ENCODE peak calls at places on chromosome X, in seven cellular contexts. X, A, F, R, E, C and M are unnamed samples.

GRCh38 chrX:86436116-86436515 is 287.9 kb downstream of the DACH2 start:
- DNase-seq in X (no peak), A (no peak), F (no peak), R (no peak), E (no peak), C (no peak), M (no peak)

GRCh38 chrX:76555816-76556215 is 128.3 kb downstream of the MAGEE1 start:
- DNase-seq in X (no peak), A (peak), F (peak), R (peak), E (no peak), C (peak), M (peak)

GRCh38 chrX:125203737-125204578 is 115.7 kb upstream of the TEX13C start:
- DNase-seq in X (no peak), A (peak), F (peak), R (no peak), E (no peak), C (no peak), M (no peak)

GRCh38 chrX:135295238-135295943 is 13.9 kb upstream of the ETDC start:
- DNase-seq in X (peak), A (peak), F (no peak), R (no peak), E (peak), C (no peak), M (no peak)

GRCh38 chrX:87517571-87518141 is at the start of gene KLHL4:
- DNase-seq in X (peak), A (no peak), F (no peak), R (no peak), E (no peak), C (no peak), M (peak)

GRCh38 chrX:110153900-110154299 is 151.0 kb downstream of the TMEM164 start:
- DNase-seq in X (no peak), A (no peak), F (no peak), R (no peak), E (no peak), C (no peak), M (no peak)

GRCh38 chrX:104166735-104167436 is 633 bp downstream of the FAM199X start:
- DNase-seq in X (no peak), A (peak), F (peak), R (no peak), E (no peak), C (no peak), M (no peak)

GRCh38 chrX:108270739-108271396 is 167.4 kb downstream of the COL4A6 start:
- DNase-seq in X (no peak), A (no peak), F (no peak), R (no peak), E (no peak), C (no peak), M (no peak)

GRCh38 chrX:46551494-46552128 is 6.4 kb upstream of the ZNF674 start:
- DNase-seq in X (no peak), A (no peak), F (no peak), R (no peak), E (no peak), C (no peak), M (no peak)

GRCh38 chrX:118325453-118325852 is 20.5 kb upstream of the WDR44 start:
- DNase-seq in X (no peak), A (no peak), F (peak), R (no peak), E (no peak), C (no peak), M (no peak)

GRCh38 chrX:42289492-42290385 is 366.4 kb upstream of the CASK start:
- DNase-seq in X (no peak), A (no peak), F (no peak), R (no peak), E (no peak), C (no peak), M (no peak)

GRCh38 chrX:80174925-80175574 is 160.5 kb downstream of the TBX22 start:
- DNase-seq in X (no peak), A (no peak), F (no peak), R (no peak), E (no peak), C (no peak), M (no peak)

GRCh38 chrX:13250831-13251612 is 68.8 kb downstream of the ATXN3L start:
- DNase-seq in X (no peak), A (no peak), F (peak), R (no peak), E (no peak), C (no peak), M (no peak)

GRCh38 chrX:40573763-40574162 is 7.0 kb upstream of the ATP6AP2 start:
- DNase-seq in X (peak), A (no peak), F (no peak), R (peak), E (no peak), C (no peak), M (peak)

GRCh38 chrX:20523626-20524312 is 257.1 kb upstream of the RPS6KA3 start:
- DNase-seq in X (no peak), A (no peak), F (no peak), R (no peak), E (no peak), C (no peak), M (no peak)

GRCh38 chrX:53312946-53313745 is 31.8 kb upstream of the IQSEC2 start:
- DNase-seq in X (no peak), A (peak), F (peak), R (peak), E (peak), C (peak), M (peak)

GRCh38 chrX:38806875-38807601 is 5.8 kb downstream of the MID1IP1 start:
- DNase-seq in X (no peak), A (no peak), F (no peak), R (peak), E (no peak), C (no peak), M (no peak)

DNA sequence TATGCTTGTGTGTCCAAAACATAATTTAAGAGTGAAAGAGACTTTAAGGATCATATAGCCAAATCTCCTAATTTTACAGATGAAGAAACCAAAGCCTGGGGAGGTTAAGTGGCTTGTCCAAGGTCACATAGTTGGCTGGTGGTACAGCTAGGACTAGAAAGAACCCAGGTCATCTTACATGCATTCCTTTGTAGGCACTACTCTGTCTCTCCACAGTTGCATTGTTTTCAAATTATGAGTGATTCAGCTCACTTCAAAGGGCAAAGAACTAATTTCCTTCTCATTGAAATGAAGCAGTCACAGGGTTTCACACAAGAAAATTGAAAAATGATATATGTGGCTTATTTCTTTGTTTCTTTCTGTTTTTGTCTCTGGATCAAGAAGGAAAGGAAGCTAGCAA is 107.3 kb upstream of the AMOT start:
- DNase-seq in X (no peak), A (no peak), F (no peak), R (no peak), E (no peak), C (no peak), M (no peak)
- TF ChIP-seq JUND in X (no peak), A (no peak), F (no peak), R (no peak), E (no peak), C (no peak), M (no peak)

GRCh38 chrX:97936296-97936695 is 1052.6 kb downstream of the RPA4 start:
- DNase-seq in X (no peak), A (no peak), F (no peak), R (no peak), E (no peak), C (no peak), M (no peak)
- TF ChIP-seq JUND in X (no peak), A (no peak), F (no peak), R (no peak), E (no peak), C (no peak), M (no peak)

DNA sequence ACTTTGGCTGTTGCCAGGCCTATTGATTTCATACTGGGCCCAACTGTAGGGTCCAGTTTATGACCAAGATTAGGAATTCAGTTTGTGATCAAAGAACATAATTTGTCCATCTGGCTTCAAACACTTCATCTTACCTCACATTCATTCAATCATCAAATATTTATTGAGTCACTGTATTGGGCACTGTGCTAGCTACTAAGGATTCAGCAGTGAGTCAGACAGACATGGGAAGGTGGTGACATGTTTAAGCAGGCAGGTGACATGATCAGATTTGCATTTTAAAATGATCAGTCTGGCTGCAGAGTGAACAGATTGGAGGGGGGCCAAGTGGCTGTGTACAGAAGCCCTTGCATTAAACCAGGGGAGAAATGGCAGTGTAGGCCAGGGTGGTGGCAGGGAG is 25.1 kb upstream of the APLN start:
- DNase-seq in X (no peak), A (no peak), F (no peak), R (no peak), E (no peak), C (no peak), M (no peak)
- TF ChIP-seq JUND in X (no peak), A (no peak), F (no peak), R (no peak), E (no peak), C (no peak), M (no peak)

GRCh38 chrX:1105671-1106419 is 106.6 kb downstream of the CRLF2 start:
- DNase-seq in X (no peak), A (no peak), F (no peak), R (no peak), E (no peak), C (no peak), M (no peak)
- TF ChIP-seq JUND in X (no peak), A (no peak), F (no peak), R (no peak), E (no peak), C (no peak), M (no peak)

GRCh38 chrX:9703406-9703805 is 62.2 kb downstream of the GPR143 start:
- DNase-seq in X (no peak), A (no peak), F (no peak), R (no peak), E (no peak), C (no peak), M (no peak)
- TF ChIP-seq JUND in X (no peak), A (no peak), F (no peak), R (no peak), E (no peak), C (no peak), M (no peak)

DNA sequence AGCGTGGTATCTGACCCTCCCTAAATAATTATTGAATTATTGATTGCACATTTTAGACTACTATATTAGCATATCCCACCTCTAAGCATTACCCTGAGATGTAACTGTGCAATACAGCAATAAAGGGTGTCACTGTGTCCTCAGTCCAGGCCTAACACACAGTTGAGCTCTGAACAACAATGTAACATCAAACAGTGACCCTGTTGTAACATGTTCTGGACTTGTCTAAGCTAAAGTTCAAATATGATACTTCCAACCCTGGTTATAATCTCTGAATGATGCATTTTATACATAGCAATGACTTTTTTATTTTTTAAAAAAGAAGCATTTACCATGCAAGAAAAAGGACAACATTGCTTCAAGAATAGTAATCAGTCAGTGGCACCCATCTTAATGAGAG is 61.6 kb upstream of the DMD start:
- DNase-seq in X (no peak), A (no peak), F (no peak), R (no peak), E (no peak), C (no peak), M (no peak)
- TF ChIP-seq JUND in X (no peak), A (no peak), F (no peak), R (no peak), E (no peak), C (no peak), M (no peak)

GRCh38 chrX:123876177-123876576 is 16.3 kb downstream of the XIAP start:
- DNase-seq in X (no peak), A (no peak), F (no peak), R (no peak), E (no peak), C (no peak), M (no peak)

GRCh38 chrX:123878177-123878576 is 18.3 kb downstream of the XIAP start:
- DNase-seq in X (no peak), A (no peak), F (no peak), R (no peak), E (no peak), C (no peak), M (no peak)

GRCh38 chrX:123881330-123881729 is 21.5 kb downstream of the XIAP start:
- DNase-seq in X (no peak), A (no peak), F (no peak), R (no peak), E (no peak), C (no peak), M (no peak)

GRCh38 chrX:123873956-123874355 is 14.1 kb downstream of the XIAP start:
- DNase-seq in X (no peak), A (no peak), F (no peak), R (no peak), E (no peak), C (no peak), M (no peak)

DNA sequence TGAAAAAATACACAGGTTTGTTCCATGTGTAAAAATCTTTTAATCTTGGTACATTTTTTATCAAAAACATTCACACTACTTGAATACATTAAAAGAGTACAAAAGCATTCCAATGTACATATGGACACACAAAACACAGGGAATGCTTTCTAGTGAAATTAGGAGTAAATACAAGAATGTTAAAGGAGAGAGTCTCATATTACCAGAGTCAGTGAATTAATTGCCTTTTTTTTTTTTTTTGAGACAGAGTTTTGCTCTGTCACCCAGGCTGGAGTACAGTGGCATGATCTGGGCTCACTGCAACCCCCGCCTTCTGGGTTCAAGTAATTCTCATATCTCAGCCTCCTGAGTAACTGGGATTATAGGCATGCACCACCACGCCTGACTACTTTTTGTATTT is 17.0 kb downstream of the XIAP start:
- DNase-seq in X (no peak), A (no peak), F (no peak), R (no peak), E (no peak), C (no peak), M (no peak)
- TF ChIP-seq JUND in X (no peak), A (no peak), F (no peak), R (no peak), E (no peak), C (no peak), M (no peak)

DNA sequence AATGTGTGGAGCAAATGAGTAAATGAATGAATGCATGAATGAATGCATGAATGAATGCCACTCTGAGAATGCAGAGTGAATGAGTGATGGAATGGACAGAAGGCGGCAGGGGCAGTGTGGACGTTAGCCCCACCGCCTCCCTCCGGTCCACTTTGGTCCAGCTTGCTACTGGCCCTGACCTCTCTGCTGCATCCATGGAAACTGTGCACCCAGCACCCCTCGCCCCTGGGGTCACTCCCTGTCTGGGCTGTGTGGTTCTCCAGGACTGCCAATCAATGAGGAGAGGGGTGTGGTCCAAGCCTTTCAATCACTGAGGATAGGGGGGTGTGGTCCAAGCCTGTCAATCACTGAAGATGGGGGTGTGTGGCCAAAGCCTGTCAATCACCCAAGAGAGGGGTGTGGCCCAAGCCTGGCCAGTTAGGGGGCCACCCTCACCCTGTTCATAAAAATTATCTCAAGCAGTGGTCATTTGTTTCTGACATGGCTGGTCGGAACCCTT is 39.2 kb upstream of the ASMTL start:
- DNase-seq in X (no peak), A (peak), F (peak), R (peak), E (peak), C (peak), M (no peak)
- TF ChIP-seq JUND in X (no peak), A (no peak), F (no peak), R (no peak), E (no peak), C (no peak), M (no peak)

GRCh38 chrX:130395341-130395740 is 6.4 kb upstream of the RBMX2 start:
- DNase-seq in X (no peak), A (no peak), F (no peak), R (no peak), E (no peak), C (no peak), M (no peak)

DNA sequence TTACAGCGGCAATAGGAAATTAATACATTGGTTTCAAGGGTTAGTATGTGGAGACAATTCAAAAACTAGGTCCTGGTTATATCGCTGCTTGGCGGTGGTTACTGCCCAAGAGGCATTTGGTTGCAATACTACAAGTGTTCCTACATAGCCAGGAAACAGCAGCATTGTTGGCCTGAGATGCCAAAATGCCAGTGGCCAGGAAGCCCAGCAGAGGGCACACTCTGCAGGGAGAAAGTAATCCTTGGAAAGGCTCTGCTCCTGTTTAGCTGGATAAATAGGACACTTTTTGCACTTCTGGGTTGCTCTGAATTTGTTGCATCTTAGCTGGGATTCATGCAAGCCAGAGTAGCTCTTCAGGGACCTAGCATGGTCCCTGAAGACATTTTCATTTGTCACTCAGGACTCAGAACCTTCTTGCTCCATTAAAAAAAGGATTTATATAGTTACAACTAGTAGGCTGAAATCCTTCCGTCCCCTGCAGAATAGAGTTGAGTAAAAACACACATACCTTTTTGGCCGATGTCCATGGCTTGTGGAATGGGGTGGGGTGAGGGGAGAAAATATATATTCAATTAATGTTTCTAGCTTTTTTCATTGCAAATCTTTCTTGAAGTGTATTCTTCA is 8.1 kb upstream of the GPR119 start:
- DNase-seq in X (peak), A (peak), F (no peak), R (peak), E (no peak), C (peak), M (peak)
- TF ChIP-seq JUND in X (no peak), A (no peak), F (no peak), R (no peak), E (no peak), C (no peak), M (no peak)